ENCODE peak calls at places on chromosome 17, in ten cellular contexts. F is endothelial cell of umbilical vein, J is stomach, U is suprapubic skin, L is sigmoid colon, C is vagina, I is transverse colon, T is SK-N-SH, K is K562, S is prostate gland. E is an unnamed sample. For H3K9me3 and H3K27me3, the result is how much of the 10 kb centered on the place peaks cover.

GRCh38 chr17:64357191-64357981 is 33.3 kb downstream of the PECAM1 start:
- DNase-seq in F (peak), J (no peak), U (peak), L (peak), C (no peak), I (peak), T (no peak), K (peak), S (no peak), E (peak)

GRCh38 chr17:20189979-20190378 is 180.8 kb downstream of the SPECC1 start:
- DNase-seq in F (no peak), J (no peak), U (no peak), L (no peak), C (no peak), I (no peak), T (no peak), K (peak), S (no peak), E (no peak)

GRCh38 chr17:61144876-61145564 is 254.6 kb upstream of the TBX2 start:
- DNase-seq in F (peak), J (no peak), U (no peak), L (no peak), C (no peak), I (no peak), T (peak), K (peak), S (no peak), E (no peak)

GRCh38 chr17:82097919-82098168 is 192 bp downstream of the FASN start:
- DNase-seq in F (no peak), J (no peak), U (no peak), L (no peak), C (no peak), I (no peak), T (no peak), K (no peak), S (no peak), E (no peak)

GRCh38 chr17:59367657-59368045 is 36.2 kb downstream of the YPEL2 start:
- DNase-seq in F (no peak), J (no peak), U (no peak), L (no peak), C (no peak), I (no peak), T (no peak), K (no peak), S (no peak), E (no peak)

GRCh38 chr17:65062168-65062915 is 5.8 kb upstream of the GNA13 start:
- DNase-seq in F (no peak), J (no peak), U (no peak), L (peak), C (no peak), I (peak), T (peak), K (peak), S (no peak), E (no peak)

GRCh38 chr17:27980035-27980434 is 62.4 kb upstream of the NLK start:
- DNase-seq in F (peak), J (no peak), U (no peak), L (no peak), C (no peak), I (no peak), T (no peak), K (no peak), S (no peak), E (no peak)

GRCh38 chr17:74770498-74771318 is 5.4 kb downstream of the NAT9 start:
- DNase-seq in F (peak), J (peak), U (no peak), L (no peak), C (no peak), I (peak), T (peak), K (peak), S (peak), E (peak)

GRCh38 chr17:75228847-75229246 is 23.4 kb downstream of the NUP85 start:
- DNase-seq in F (peak), J (no peak), U (no peak), L (no peak), C (no peak), I (no peak), T (no peak), K (no peak), S (no peak), E (peak)

GRCh38 chr17:30476726-30477082 is 504 bp upstream of the GOSR1 start:
- DNase-seq in F (no peak), J (no peak), U (no peak), L (no peak), C (no peak), I (no peak), T (no peak), K (peak), S (no peak), E (no peak)

GRCh38 chr17:47240375-47240764 is 13.3 kb upstream of the ITGB3 start:
- DNase-seq in F (no peak), J (no peak), U (no peak), L (no peak), C (no peak), I (no peak), T (peak), K (no peak), S (no peak), E (no peak)

GRCh38 chr17:18256351-18256750 is 2.2 kb downstream of the FLII start:
- DNase-seq in F (no peak), J (no peak), U (no peak), L (no peak), C (no peak), I (no peak), T (no peak), K (no peak), S (no peak), E (no peak)

GRCh38 chr17:57404073-57404472 is 147.8 kb downstream of the MSI2 start:
- DNase-seq in F (no peak), J (no peak), U (no peak), L (no peak), C (no peak), I (no peak), T (peak), K (peak), S (no peak), E (no peak)

GRCh38 chr17:32288600-32288999 is 23.0 kb downstream of the RHBDL3 start:
- DNase-seq in F (no peak), J (no peak), U (no peak), L (no peak), C (no peak), I (no peak), T (no peak), K (no peak), S (no peak), E (no peak)

GRCh38 chr17:6471531-6472465 is 27.5 kb downstream of the PIMREG start:
- DNase-seq in F (peak), J (no peak), U (no peak), L (no peak), C (no peak), I (no peak), T (no peak), K (no peak), S (no peak), E (no peak)

GRCh38 chr17:63151981-63152523 is 186.0 kb downstream of the TANC2 start:
- DNase-seq in F (no peak), J (no peak), U (no peak), L (no peak), C (no peak), I (no peak), T (no peak), K (no peak), S (no peak), E (no peak)

GRCh38 chr17:7323731-7324437 is 5.3 kb downstream of the NEURL4 start:
- DNase-seq in F (peak), J (peak), U (peak), L (peak), C (no peak), I (peak), T (peak), K (peak), S (peak), E (peak)

GRCh38 chr17:66494023-66494803 is 191.8 kb downstream of the PRKCA start:
- DNase-seq in F (peak), J (no peak), U (no peak), L (no peak), C (no peak), I (no peak), T (no peak), K (peak), S (no peak), E (no peak)

GRCh38 chr17:34314279-34314678 is 5.0 kb upstream of the CCL8 start:
- DNase-seq in F (peak), J (no peak), U (no peak), L (peak), C (no peak), I (no peak), T (no peak), K (no peak), S (no peak), E (no peak)

GRCh38 chr17:57902117-57902799 is 52.4 kb upstream of the MRPS23 start:
- DNase-seq in F (no peak), J (no peak), U (no peak), L (no peak), C (no peak), I (no peak), T (no peak), K (no peak), S (no peak), E (no peak)

GRCh38 chr17:74070374-74070773 is 133.1 kb upstream of the RPL38 start:
- DNase-seq in F (no peak), J (no peak), U (no peak), L (no peak), C (no peak), I (no peak), T (no peak), K (no peak), S (no peak), E (no peak)

GRCh38 chr17:21375757-21376584 is at the start of gene KCNJ12:
- DNase-seq in F (peak), J (peak), U (no peak), L (no peak), C (no peak), I (peak), T (peak), K (peak), S (no peak), E (no peak)

GRCh38 chr17:21039839-21040575 is 2.8 kb downstream of the USP22 start:
- DNase-seq in F (peak), J (no peak), U (no peak), L (peak), C (no peak), I (no peak), T (peak), K (peak), S (no peak), E (no peak)

GRCh38 chr17:83201206-83202001 is 122.0 kb downstream of the METRNL start:
- DNase-seq in F (no peak), J (peak), U (peak), L (peak), C (no peak), I (peak), T (no peak), K (no peak), S (peak), E (peak)

GRCh38 chr17:76095943-76096342 is 7.6 kb downstream of the EXOC7 start:
- DNase-seq in F (no peak), J (no peak), U (no peak), L (peak), C (no peak), I (no peak), T (no peak), K (no peak), S (no peak), E (no peak)

GRCh38 chr17:36600936-36601302 is 464 bp upstream of the MRM1 start:
- DNase-seq in F (no peak), J (no peak), U (no peak), L (no peak), C (no peak), I (no peak), T (no peak), K (no peak), S (no peak), E (no peak)

GRCh38 chr17:75404739-75405364 is 626 bp downstream of the GRB2 start:
- DNase-seq in F (peak), J (peak), U (peak), L (peak), C (no peak), I (peak), T (peak), K (peak), S (no peak), E (peak)

GRCh38 chr17:59415397-59415796 is 83.9 kb downstream of the YPEL2 start:
- DNase-seq in F (no peak), J (no peak), U (no peak), L (no peak), C (no peak), I (no peak), T (no peak), K (peak), S (no peak), E (no peak)

GRCh38 chr17:66241839-66242238 is 12.6 kb upstream of the APOH start:
- DNase-seq in F (no peak), J (no peak), U (no peak), L (no peak), C (no peak), I (no peak), T (no peak), K (no peak), S (no peak), E (no peak)

GRCh38 chr17:65071861-65072260 is 15.3 kb upstream of the GNA13 start:
- DNase-seq in F (no peak), J (no peak), U (no peak), L (peak), C (no peak), I (no peak), T (no peak), K (no peak), S (no peak), E (no peak)

GRCh38 chr17:81398855-81399451 is 3.7 kb downstream of the BAHCC1 start:
- DNase-seq in F (peak), J (no peak), U (no peak), L (no peak), C (no peak), I (no peak), T (no peak), K (peak), S (no peak), E (no peak)

GRCh38 chr17:19335951-19336631 is 26.4 kb downstream of the B9D1 start:
- DNase-seq in F (no peak), J (no peak), U (no peak), L (peak), C (no peak), I (no peak), T (no peak), K (no peak), S (no peak), E (no peak)

GRCh38 chr17:16551878-16552636 is 16.9 kb downstream of the ZNF287 start:
- DNase-seq in F (no peak), J (no peak), U (no peak), L (no peak), C (no peak), I (no peak), T (no peak), K (no peak), S (no peak), E (no peak)

DNA sequence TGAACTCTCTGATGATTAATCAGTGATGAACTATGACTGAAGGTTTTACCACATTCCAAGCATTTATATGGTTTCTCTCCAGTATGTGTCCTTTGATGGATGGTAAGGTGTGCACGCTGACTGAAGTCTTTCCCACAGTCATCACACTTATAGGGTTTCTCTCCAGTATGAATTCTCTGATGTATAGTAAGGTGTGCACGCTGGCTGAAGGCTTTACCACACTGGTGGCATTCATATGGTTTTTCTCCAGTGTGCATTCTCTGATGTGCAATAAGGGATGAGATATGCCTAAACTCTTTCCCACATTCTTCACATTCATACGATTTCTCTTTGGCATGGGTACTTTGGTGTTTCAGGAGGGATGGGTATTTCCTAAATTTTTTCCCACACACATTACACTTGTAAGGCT is 16.4 kb downstream of the ZNF287 start:
- DNase-seq in F (no peak), J (no peak), U (no peak), L (no peak), C (no peak), I (no peak), T (no peak), K (no peak), S (no peak), E (no peak)
- H3K9me3 ChIP-seq in F (under half), J (half or more), U (half or more), L (under half), C (half or more), I (half or more), T (under half), K (under half), S (under half), E (half or more)

DNA sequence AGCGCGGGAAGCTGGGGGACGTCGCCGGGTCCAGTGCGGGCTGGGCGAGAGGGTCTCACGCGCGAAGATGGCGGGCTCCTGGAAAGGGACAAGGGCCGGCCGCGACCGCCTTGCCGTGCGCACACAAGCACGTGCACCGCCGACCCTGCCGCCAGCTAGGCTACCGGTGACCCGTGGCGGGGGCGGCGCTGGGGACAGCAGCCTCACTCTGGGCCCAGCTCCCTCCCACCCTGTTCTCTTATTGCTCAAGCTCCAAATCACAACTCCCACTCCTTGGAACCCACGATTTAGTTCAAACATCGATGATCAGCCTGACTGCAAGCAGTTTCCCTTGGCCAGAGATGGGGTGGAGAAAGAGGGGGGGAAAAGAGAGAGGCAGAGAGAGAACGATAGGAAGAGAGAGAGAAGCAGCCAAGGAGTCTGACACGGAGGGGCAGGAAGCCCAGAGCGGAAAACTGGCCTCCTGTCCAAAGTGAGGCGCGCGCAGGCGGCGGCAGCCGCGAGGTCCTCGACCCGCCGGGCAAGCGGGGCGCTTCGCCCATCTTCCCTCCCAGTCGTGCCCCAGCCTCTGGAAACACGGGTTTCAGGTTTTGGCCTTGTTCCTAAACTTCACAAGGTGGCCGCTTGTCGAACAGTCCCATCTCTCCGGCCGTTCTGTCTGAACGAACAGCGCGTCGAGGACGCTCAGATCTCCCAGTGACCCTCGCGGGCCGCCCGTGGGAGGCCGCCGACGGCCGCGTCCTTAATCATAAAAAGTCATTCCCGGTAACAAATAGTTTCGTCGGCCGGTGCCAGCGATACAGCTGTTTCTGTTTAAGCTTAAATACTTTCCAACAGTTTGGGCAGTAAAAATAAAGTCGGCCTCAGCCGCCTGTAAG is 1.7 kb upstream of the CBX8 start:
- DNase-seq in F (no peak), J (no peak), U (no peak), L (no peak), C (no peak), I (no peak), T (peak), K (no peak), S (no peak), E (peak)
- H3K27me3 ChIP-seq in F (half or more), J (half or more), U (half or more), L (half or more), C (under half), I (half or more), T (under half), K (under half), S (under half), E (half or more)

DNA sequence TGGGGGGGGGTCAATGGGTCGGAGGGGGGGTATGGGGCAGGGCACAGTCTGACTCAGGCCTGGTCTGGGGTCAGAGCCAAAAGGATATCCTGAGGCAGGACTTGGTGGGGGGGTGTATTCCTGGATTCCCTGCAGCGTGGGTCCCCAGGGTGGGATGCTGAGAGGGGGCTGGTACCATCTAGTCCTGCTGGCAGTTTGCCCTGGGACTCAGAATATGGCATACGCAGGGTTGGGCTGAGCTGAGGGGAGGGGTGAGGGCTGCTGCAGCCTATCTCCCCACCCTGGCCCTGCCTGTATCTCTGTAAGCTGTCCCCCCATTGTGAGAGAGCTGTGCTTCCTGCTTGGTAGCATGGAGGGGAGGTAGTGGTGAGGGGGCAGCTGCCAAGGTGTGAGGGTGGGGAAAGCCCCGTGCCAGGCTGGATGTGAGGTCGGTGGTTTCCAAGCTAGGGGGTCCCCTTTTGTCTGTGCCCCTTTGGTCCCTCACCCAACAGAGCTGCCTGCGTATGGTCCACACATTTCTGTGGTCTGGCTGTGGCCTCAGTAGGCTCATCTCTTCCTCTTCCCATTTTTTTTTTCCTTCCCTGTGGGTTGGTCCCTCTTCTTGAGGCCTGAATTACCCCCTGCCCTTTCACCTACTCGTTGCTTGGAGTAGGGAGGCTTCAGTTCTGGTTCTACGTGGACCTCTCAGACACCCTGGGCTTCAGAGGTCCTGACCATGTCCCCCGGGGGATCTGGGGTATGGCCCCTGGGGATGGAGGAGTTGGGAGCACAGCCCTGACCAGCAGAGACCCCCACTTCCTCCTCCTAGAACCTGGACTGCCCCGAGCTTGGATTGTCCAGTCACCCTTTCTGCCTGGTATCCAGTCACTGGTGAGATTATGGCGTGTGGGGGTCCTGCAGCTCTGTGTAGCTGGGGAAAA is 15.0 kb downstream of the RARA start:
- DNase-seq in F (peak), J (no peak), U (peak), L (peak), C (no peak), I (peak), T (no peak), K (no peak), S (no peak), E (peak)
- TF ChIP-seq POLR2AphosphoS5 in F (peak), J (no peak), U (no peak), L (no peak), C (no peak), I (no peak), T (no peak), K (no peak), S (no peak), E (peak)

DNA sequence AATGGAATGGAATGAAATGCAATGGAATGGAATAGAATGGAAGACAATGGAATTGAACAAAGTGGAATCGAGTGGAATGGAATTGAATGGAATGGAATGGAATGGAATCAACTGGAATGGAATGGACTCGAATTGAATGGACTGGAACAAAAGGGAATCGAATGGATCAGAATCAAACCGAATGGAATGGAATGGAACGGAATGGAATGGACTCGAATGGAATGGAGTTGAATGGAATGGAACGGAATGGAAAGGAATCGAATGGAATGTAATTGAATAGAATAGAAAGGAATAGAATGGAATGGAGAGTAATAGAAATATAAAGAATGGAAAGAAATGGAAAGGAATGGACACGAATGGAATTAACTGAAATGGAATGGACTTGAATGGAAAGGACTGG is 475.2 kb upstream of the WSB1 start:
- DNase-seq in F (peak), J (no peak), U (no peak), L (no peak), C (no peak), I (no peak), T (no peak), K (no peak), S (no peak), E (no peak)
- H3K9me3 ChIP-seq in F (under half), J (half or more), U (half or more), L (half or more), C (under half), I (under half), T (under half), K (under half), S (under half), E (under half)

GRCh38 chr17:45770632-45771472 is 13.3 kb upstream of the CRHR1 start:
- DNase-seq in F (no peak), J (no peak), U (no peak), L (no peak), C (no peak), I (no peak), T (no peak), K (no peak), S (no peak), E (no peak)
- H3K27me3 ChIP-seq in F (under half), J (half or more), U (half or more), L (half or more), C (under half), I (half or more), T (under half), K (half or more), S (under half), E (under half)

E was measured in upper lobe of left lung.